ENCODE peak calls at places on chromosomes 4 and X, in five cellular contexts. N is GM06990, S is D721Med, A is mucosa of descending colon, Q is progenitor cell of endocrine pancreas. F is an unnamed sample.

GRCh38 chrX:112197845-112198244 is 115.3 kb upstream of the TRPC5 start:
- DNase-seq in Q (no peak), N (no peak), A (no peak), S (peak), F (no peak)

GRCh38 chr4:84673475-84674230 is 90.7 kb downstream of the CDS1 start:
- DNase-seq in N (no peak), S (no peak), Q (no peak), A (no peak), F (no peak)

GRCh38 chrX:77436682-77437081 is 10.5 kb upstream of the FGF16 start:
- DNase-seq in N (no peak), A (no peak), S (no peak), Q (no peak), F (no peak)

GRCh38 chr4:79121875-79122358 is 182.7 kb upstream of the PAQR3 start:
- DNase-seq in S (no peak), N (no peak), Q (no peak), A (no peak), F (no peak)

GRCh38 chr4:123599061-123599919 is 202.7 kb downstream of the SPRY1 start:
- DNase-seq in A (no peak), N (no peak), S (no peak), Q (no peak), F (no peak)

GRCh38 chr4:47471064-47471463 is 7.6 kb upstream of the COMMD8 start:
- DNase-seq in S (no peak), A (no peak), N (no peak), Q (no peak), F (no peak)

GRCh38 chrX:126557151-126557550 is 4.5 kb upstream of the DCAF12L1 start:
- DNase-seq in A (no peak), S (no peak), Q (no peak), N (no peak), F (no peak)

GRCh38 chr4:4693258-4693657 is 151.4 kb upstream of the STX18 start:
- DNase-seq in A (no peak), N (peak), S (no peak), Q (no peak), F (peak)

GRCh38 chr4:122010610-122011009 is 58.8 kb upstream of the TRPC3 start:
- DNase-seq in N (no peak), S (no peak), Q (no peak), A (no peak), F (no peak)

GRCh38 chrX:42385730-42386129 is 392.2 kb downstream of the PPP1R2C start:
- DNase-seq in S (no peak), N (no peak), Q (no peak), A (no peak), F (no peak)

GRCh38 chr4:150515135-150515534 is 66.8 kb upstream of the MAB21L2 start:
- DNase-seq in Q (no peak), A (no peak), S (no peak), N (no peak), F (no peak)

GRCh38 chr4:130257271-130257670 is 1161.3 kb downstream of the C4orf33 start:
- DNase-seq in N (no peak), A (no peak), S (no peak), Q (no peak), F (no peak)
- TF ChIP-seq CTCF in N (no peak), A (no peak), S (no peak), Q (no peak), F (no peak)

DNA sequence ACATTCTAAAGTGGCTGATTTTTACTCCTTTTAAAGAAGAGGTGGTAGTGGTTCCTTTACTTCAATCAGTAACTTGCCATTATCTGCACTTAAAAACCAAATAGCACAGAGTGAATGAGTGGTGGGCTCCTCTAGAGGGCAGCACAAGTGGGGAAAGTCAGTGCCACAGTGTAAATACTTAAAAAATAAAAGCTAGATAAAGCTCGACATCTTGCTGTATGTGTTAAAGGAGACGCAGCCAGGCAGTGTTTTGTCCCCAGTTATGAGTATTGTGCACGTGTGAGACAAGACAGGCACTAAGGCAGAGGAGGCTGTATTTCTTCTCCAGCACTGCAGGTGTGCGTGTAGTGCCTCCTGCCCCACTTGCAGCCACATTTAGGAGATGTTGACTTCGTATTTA is 24.6 kb downstream of the NAP1L5 start:
- DNase-seq in N (peak), Q (no peak), A (no peak), S (no peak), F (peak)
- TF ChIP-seq CTCF in N (peak), Q (peak), A (no peak), S (peak), F (peak)

DNA sequence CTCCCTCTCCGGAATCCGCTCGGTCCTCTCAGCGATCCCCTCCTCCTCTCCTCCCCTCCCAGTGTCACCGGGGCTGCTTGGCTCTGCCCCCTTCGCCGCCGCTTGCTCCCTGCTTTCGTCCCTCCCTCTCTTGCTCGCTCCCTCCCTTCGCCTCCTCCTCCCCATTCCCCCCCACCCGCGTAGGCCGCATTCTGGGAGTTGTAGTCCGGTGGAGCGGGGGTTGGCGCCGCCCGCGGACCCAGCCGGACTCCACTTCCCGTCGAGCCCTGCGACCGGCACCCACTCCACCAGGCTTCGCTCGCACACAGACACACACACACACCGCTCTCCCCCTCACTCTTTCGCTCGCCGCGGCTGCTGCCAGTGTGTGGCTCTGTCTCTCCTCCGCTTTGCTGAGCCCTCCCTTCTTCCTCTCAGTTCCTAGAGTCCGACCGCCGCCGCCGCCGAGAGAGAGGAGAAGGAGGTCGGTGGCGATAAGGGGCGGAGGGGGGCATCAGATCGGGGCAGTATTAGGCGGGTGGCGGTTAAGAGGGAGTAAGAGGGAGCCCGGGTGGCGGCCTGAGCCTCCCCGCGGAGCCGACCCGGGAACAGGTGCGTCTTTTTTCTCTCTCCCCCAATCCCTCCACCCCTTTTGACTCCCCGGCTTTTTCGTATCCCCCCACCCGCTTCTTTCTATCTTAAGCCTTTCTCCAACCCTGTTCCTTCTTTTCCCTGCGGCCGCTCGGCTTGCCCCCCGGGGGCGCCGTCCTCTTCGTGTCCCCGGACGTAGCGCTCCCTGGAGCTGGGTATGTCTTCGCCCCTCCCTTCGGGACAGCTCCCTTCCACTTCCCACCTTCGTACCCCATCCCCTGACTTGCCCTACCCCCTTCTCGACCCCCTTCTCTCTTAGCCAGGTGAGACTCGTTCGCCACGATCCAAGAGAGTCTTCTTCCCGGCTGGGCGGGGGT is at the start of gene BCORL1:
- DNase-seq in S (peak), Q (peak), A (peak), N (peak), F (peak)
- TF ChIP-seq CTCF in S (no peak), Q (no peak), A (no peak), N (peak), F (no peak)

GRCh38 chr4:80989921-80990544 is 40.5 kb upstream of the BMP3 start:
- DNase-seq in A (no peak), Q (no peak), N (peak), S (no peak), F (peak)
- TF ChIP-seq CTCF in A (no peak), Q (peak), N (peak), S (peak), F (peak)

DNA sequence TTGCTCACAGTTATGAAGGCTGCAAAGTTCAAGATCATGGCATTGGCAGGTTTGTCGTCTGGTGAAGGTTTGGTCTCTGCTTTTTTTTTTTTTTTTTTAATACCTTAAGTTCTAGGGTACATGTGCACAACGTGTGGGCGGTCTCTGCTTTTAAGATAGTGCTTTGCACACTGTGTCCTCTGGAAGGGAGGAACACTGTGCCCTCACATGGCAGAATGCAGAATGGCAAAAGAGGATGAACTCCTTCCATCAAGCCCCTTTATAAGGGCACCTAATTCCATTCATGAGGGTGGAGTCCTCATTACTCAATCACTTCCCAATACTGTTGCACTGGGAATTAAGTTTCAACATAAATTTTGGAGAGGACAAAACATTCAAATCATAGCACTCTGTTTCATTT is 101.4 kb downstream of the GLRA2 start:
- DNase-seq in S (no peak), A (no peak), Q (no peak), N (no peak), F (no peak)
- TF ChIP-seq CTCF in S (peak), A (no peak), Q (no peak), N (no peak), F (no peak)

DNA sequence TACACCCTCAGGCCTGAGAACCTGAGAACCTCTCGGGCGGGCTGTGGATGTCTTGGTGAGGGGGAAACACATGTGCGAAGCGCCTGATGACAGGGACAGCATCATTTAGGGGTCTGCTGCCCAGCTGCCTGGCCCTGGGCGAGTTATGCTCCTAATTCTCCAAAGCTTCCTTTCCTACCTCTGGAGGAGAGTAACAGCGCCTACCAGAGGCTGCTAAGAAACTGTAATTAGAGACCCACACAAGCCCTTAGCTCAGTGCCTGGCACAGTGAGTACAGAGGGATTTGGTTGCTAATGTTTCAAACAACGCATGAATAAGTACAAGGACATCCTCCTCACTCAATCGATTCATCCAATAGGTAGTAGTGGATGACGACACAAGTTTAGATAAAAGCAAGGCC is 40.4 kb downstream of the BCOR start:
- DNase-seq in N (no peak), S (no peak), Q (no peak), A (no peak), F (no peak)
- TF ChIP-seq CTCF in N (peak), S (no peak), Q (no peak), A (no peak), F (no peak)

F was measured in GM13976.